ENCODE peak calls at places on chromosomes 7 and 10, in five cellular contexts. Q, H, L, N and O are unnamed samples.
A peak's percentile ranks its signal among the peaks of the same experiment; 100 is the strongest.

GRCh38 chr10:11521860-11522259 is 89.6 kb downstream of the USP6NL start:
- DNase-seq in Q (no peak), H (no peak), L (no peak), N (no peak), O (no peak)

GRCh38 chr7:42931447-42931833 is 534 bp downstream of the PSMA2 start:
- DNase-seq in Q (no peak), H (no peak), L (peak; percentile 13), N (no peak), O (no peak)

GRCh38 chr7:73978681-73979563 is 49.1 kb upstream of the ELN start:
- DNase-seq in Q (peak; percentile 41), H (peak; percentile 49), L (peak; percentile 39), N (no peak), O (no peak)

GRCh38 chr10:34817054-34817453 is 2.0 kb upstream of the PARD3 start:
- DNase-seq in Q (no peak), H (no peak), L (no peak), N (no peak), O (no peak)

GRCh38 chr10:9613338-9613737 is 1404.3 kb upstream of the CELF2 start:
- DNase-seq in Q (no peak), H (no peak), L (no peak), N (no peak), O (no peak)

GRCh38 chr10:17247210-17247609 is 19.2 kb downstream of the VIM start:
- DNase-seq in Q (no peak), H (no peak), L (no peak), N (no peak), O (no peak)

GRCh38 chr10:29022513-29022912 is 266.4 kb upstream of the LYZL1 start:
- DNase-seq in Q (no peak), H (no peak), L (no peak), N (no peak), O (no peak)

GRCh38 chr7:47435889-47436312 is 146.0 kb downstream of the TNS3 start:
- DNase-seq in Q (peak; percentile 68), H (peak; percentile 52), L (peak; percentile 5), N (no peak), O (no peak)

GRCh38 chr7:122885583-122886356 is 490 bp downstream of the CADPS2 start:
- DNase-seq in Q (peak; percentile 61), H (peak; percentile 52), L (no peak), N (no peak), O (no peak)

GRCh38 chr10:87866575-87866974 is 3.1 kb downstream of the PTEN start:
- DNase-seq in Q (no peak), H (no peak), L (no peak), N (no peak), O (no peak)

GRCh38 chr10:122637371-122637770 is 62.3 kb downstream of the C10orf120 start:
- DNase-seq in Q (peak; percentile 55), H (no peak), L (no peak), N (no peak), O (no peak)

GRCh38 chr10:70500339-70500738 is 21.8 kb downstream of the PALD1 start:
- DNase-seq in Q (no peak), H (no peak), L (no peak), N (no peak), O (no peak)

GRCh38 chr7:2736411-2736914 is 48.5 kb downstream of the AMZ1 start:
- DNase-seq in Q (no peak), H (no peak), L (no peak), N (no peak), O (no peak)

GRCh38 chr10:43237631-43238446 is 29.0 kb downstream of the RASGEF1A start:
- DNase-seq in Q (no peak), H (no peak), L (peak; percentile 0), N (no peak), O (no peak)

GRCh38 chr7:676246-676971 is 50.1 kb upstream of the DNAAF5 start:
- DNase-seq in Q (no peak), H (no peak), L (no peak), N (no peak), O (no peak)

GRCh38 chr7:149280661-149281507 is 18.9 kb downstream of the ZNF783 start:
- DNase-seq in Q (no peak), H (no peak), L (no peak), N (no peak), O (no peak)

GRCh38 chr7:106456339-106456738 is 171.6 kb upstream of the NAMPT start:
- DNase-seq in Q (no peak), H (no peak), L (no peak), N (no peak), O (no peak)

GRCh38 chr10:3570855-3571266 is 214.1 kb downstream of the KLF6 start:
- DNase-seq in Q (peak; percentile 56), H (no peak), L (no peak), N (no peak), O (no peak)

GRCh38 chr10:33412261-33413092 is 78.0 kb upstream of the NRP1 start:
- DNase-seq in Q (no peak), H (no peak), L (no peak), N (no peak), O (no peak)